ENCODE peak calls at places on chromosomes 3 and 15, in nine cellular contexts. F is HCT116, R is fibroblast of lung, T is kidney epithelial cell, O is aorta, W is breast epithelium, Q is transverse colon, G is adrenal gland, X is trophoblast cell. M is an unnamed sample.

GRCh38 chr15:59453474-59454215 is 15.7 kb downstream of the FAM81A start:
- DNase-seq in F (no peak), R (no peak), T (no peak), O (no peak), W (no peak), Q (no peak), G (no peak), X (no peak), M (no peak)

GRCh38 chr3:133117342-133117741 is 79.2 kb downstream of the TMEM108 start:
- DNase-seq in F (no peak), R (no peak), T (no peak), O (no peak), W (no peak), Q (no peak), G (no peak), X (no peak), M (no peak)

GRCh38 chr15:57003418-57003817 is 85.0 kb downstream of the TCF12 start:
- DNase-seq in F (no peak), R (peak; percentile 93), T (no peak), O (no peak), W (no peak), Q (no peak), G (no peak), X (no peak), M (no peak)

GRCh38 chr3:182138388-182138787 is 426.7 kb downstream of the SOX2 start:
- DNase-seq in F (no peak), R (no peak), T (no peak), O (no peak), W (no peak), Q (no peak), G (no peak), X (no peak), M (no peak)

GRCh38 chr15:38440353-38441129 is 13.4 kb upstream of the FAM98B start:
- DNase-seq in F (peak; percentile 47), R (peak; percentile 32), T (no peak), O (no peak), W (no peak), Q (peak; percentile 33), G (peak; percentile 47), X (peak; percentile 89), M (peak; percentile 13)

GRCh38 chr3:45180051-45180450 is 33.9 kb upstream of the CDCP1 start:
- DNase-seq in F (no peak), R (peak; percentile 75), T (peak; percentile 64), O (no peak), W (no peak), Q (no peak), G (no peak), X (no peak), M (no peak)

GRCh38 chr3:186909078-186909853 is 21.1 kb upstream of the ST6GAL1 start:
- DNase-seq in F (no peak), R (no peak), T (no peak), O (peak; percentile 56), W (no peak), Q (peak; percentile 73), G (no peak), X (no peak), M (no peak)

GRCh38 chr3:152258448-152259302 is 10.1 kb upstream of the MBNL1 start:
- DNase-seq in F (peak; percentile 80), R (peak; percentile 98), T (peak; percentile 92), O (peak; percentile 77), W (no peak), Q (peak; percentile 49), G (peak; percentile 77), X (peak; percentile 95), M (no peak)

GRCh38 chr3:48598323-48599076 is 3.4 kb upstream of the COL7A1 start:
- DNase-seq in F (no peak), R (peak; percentile 85), T (peak; percentile 76), O (peak; percentile 78), W (peak; percentile 63), Q (peak; percentile 41), G (peak; percentile 40), X (peak; percentile 82), M (peak; percentile 99)

GRCh38 chr15:101127503-101128076 is 124.3 kb downstream of the CHSY1 start:
- DNase-seq in F (peak; percentile 15), R (peak; percentile 98), T (no peak), O (peak; percentile 91), W (peak; percentile 60), Q (peak; percentile 75), G (peak; percentile 83), X (no peak), M (no peak)

GRCh38 chr3:59482001-59482400 is 432.2 kb upstream of the CFAP20DC start:
- DNase-seq in F (no peak), R (peak; percentile 67), T (peak; percentile 16), O (no peak), W (no peak), Q (no peak), G (no peak), X (no peak), M (peak; percentile 41)

GRCh38 chr3:96966181-96966929 is 152.0 kb downstream of the EPHA6 start:
- DNase-seq in F (no peak), R (peak; percentile 6), T (no peak), O (no peak), W (no peak), Q (no peak), G (no peak), X (no peak), M (no peak)

DNA sequence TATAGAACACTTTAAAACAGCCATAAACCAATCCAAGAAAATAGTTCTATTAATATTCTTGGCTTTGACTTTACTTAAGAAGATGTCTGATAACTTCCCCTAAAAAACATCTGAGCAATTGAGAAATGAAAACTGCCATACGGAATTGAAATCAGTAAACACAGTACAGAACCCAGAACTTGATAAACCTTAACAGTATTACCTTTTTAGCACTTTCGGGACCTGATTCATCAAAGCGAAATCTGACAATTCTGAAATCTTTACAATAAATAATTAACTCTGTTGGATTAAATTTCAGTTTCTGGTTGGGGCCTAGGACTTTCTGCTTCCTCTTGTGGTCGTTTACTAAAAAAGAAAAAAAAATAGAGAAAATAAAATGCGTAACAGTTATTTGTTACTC is 17.3 kb downstream of the MTMR10 start:
- DNase-seq in F (no peak), R (no peak), T (no peak), O (no peak), W (no peak), Q (no peak), G (no peak), X (no peak), M (no peak)
- H3K36me3 ChIP-seq in F (peaks cover 2% of the 10 kb centered on the region), R (peaks cover 3% of the 10 kb centered on the region), T (no peaks in the 10 kb centered on the region), O (no peaks in the 10 kb centered on the region), W (no peaks in the 10 kb centered on the region), Q (peaks cover 43% of the 10 kb centered on the region), G (no peaks in the 10 kb centered on the region), X (peaks cover 5% of the 10 kb centered on the region), M (peaks cover 3% of the 10 kb centered on the region)

GRCh38 chr3:194365526-194365925 is 4.0 kb downstream of the LRRC15 start:
- DNase-seq in F (no peak), R (no peak), T (no peak), O (no peak), W (no peak), Q (no peak), G (no peak), X (no peak), M (no peak)

GRCh38 chr3:194364314-194364651 is 5.3 kb downstream of the LRRC15 start:
- DNase-seq in F (no peak), R (no peak), T (no peak), O (no peak), W (no peak), Q (no peak), G (no peak), X (no peak), M (no peak)

GRCh38 chr3:194365978-194366490 is 3.5 kb downstream of the LRRC15 start:
- DNase-seq in F (no peak), R (no peak), T (no peak), O (no peak), W (no peak), Q (no peak), G (no peak), X (no peak), M (no peak)

GRCh38 chr3:194367992-194368841 is 1.3 kb downstream of the LRRC15 start:
- DNase-seq in F (no peak), R (peak; percentile 57), T (no peak), O (no peak), W (no peak), Q (no peak), G (no peak), X (no peak), M (no peak)

GRCh38 chr3:194364652-194365434 is 4.7 kb downstream of the LRRC15 start:
- DNase-seq in F (no peak), R (peak; percentile 87), T (no peak), O (no peak), W (no peak), Q (peak; percentile 19), G (peak; percentile 36), X (peak; percentile 38), M (no peak)
- H3K27me3 ChIP-seq in F (no peaks in the 10 kb centered on the region), R (peaks cover 4% of the 10 kb centered on the region), T (peaks cover 29% of the 10 kb centered on the region), O (peaks cover 1% of the 10 kb centered on the region), W (no peaks in the 10 kb centered on the region), Q (peaks cover 12% of the 10 kb centered on the region), G (peaks cover 7% of the 10 kb centered on the region), X (no peaks in the 10 kb centered on the region), M (peaks cover 41% of the 10 kb centered on the region)

GRCh38 chr3:42214064-42214463 is 51.9 kb downstream of the CCK start:
- DNase-seq in F (no peak), R (no peak), T (no peak), O (no peak), W (no peak), Q (no peak), G (no peak), X (no peak), M (no peak)

GRCh38 chr3:42216302-42216701 is 49.7 kb downstream of the CCK start:
- DNase-seq in F (no peak), R (no peak), T (no peak), O (no peak), W (no peak), Q (no peak), G (no peak), X (no peak), M (no peak)

GRCh38 chr3:42214565-42215283 is 51.3 kb downstream of the CCK start:
- DNase-seq in F (no peak), R (peak; percentile 33), T (no peak), O (no peak), W (no peak), Q (no peak), G (no peak), X (no peak), M (no peak)

GRCh38 chr3:42213417-42213816 is 52.6 kb downstream of the CCK start:
- DNase-seq in F (no peak), R (no peak), T (no peak), O (no peak), W (no peak), Q (peak; percentile 68), G (no peak), X (no peak), M (no peak)

GRCh38 chr3:42216820-42217416 is 49.1 kb downstream of the CCK start:
- DNase-seq in F (no peak), R (peak; percentile 17), T (no peak), O (no peak), W (no peak), Q (no peak), G (no peak), X (no peak), M (no peak)
- H3K36me3 ChIP-seq in F (no peaks in the 10 kb centered on the region), R (peaks cover 6% of the 10 kb centered on the region), T (no peaks in the 10 kb centered on the region), O (peaks cover 3% of the 10 kb centered on the region), W (no peaks in the 10 kb centered on the region), Q (peaks cover 13% of the 10 kb centered on the region), G (no peaks in the 10 kb centered on the region), X (peaks cover 44% of the 10 kb centered on the region), M (peaks cover 36% of the 10 kb centered on the region)

DNA sequence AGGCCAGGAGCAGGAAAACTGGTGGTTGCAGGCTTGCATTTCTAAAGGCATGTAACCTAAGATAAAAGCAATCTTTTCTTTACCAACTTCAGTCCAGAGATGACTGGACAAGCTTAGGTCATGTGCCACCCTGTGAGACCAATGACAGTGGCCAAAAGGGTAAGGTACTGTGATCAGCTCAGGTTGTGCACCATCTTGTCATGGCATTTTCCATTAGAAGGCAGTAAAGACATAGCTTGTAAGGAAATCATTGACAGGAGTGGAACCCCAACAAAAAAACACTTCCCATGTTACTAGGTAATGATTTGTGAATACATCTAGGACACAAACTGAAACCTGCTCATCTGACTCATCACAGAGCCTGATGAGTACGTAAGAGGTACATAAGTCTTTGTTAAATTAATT is 35.2 kb downstream of the SSR3 start:
- DNase-seq in F (no peak), R (no peak), T (peak; percentile 63), O (no peak), W (no peak), Q (no peak), G (no peak), X (no peak), M (no peak)
- H3K27me3 ChIP-seq in F (no peaks in the 10 kb centered on the region), R (no peaks in the 10 kb centered on the region), T (no peaks in the 10 kb centered on the region), O (no peaks in the 10 kb centered on the region), W (no peaks in the 10 kb centered on the region), Q (no peaks in the 10 kb centered on the region), G (no peaks in the 10 kb centered on the region), X (no peaks in the 10 kb centered on the region), M (no peaks in the 10 kb centered on the region)